ENCODE peak calls at places on chromosomes 3 and 15, in seven cellular contexts. K is fibroblast of lung, A is right atrium auricular region, X is Calu3, V is AG09309, R is H9, G is lower lobe of right lung. Q is an unnamed sample.

GRCh38 chr3:126179825-126180476 is 435 bp downstream of the ALDH1L1 start:
- DNase-seq in K (no peak), A (peak), X (peak), V (no peak), R (peak), G (no peak), Q (no peak)

GRCh38 chr15:68610825-68611224 is 32.0 kb downstream of the CORO2B start:
- DNase-seq in K (no peak), A (no peak), X (no peak), V (no peak), R (no peak), G (no peak), Q (no peak)

GRCh38 chr3:99012051-99012450 is 110.6 kb upstream of the DCBLD2 start:
- DNase-seq in K (peak), A (no peak), X (no peak), V (no peak), R (no peak), G (no peak), Q (peak)

GRCh38 chr3:9779721-9780450 is 10.1 kb upstream of the CAMK1 start:
- DNase-seq in K (no peak), A (no peak), X (no peak), V (no peak), R (no peak), G (peak), Q (peak)

GRCh38 chr3:127182848-127183714 is 9.8 kb upstream of the PRR23E start:
- DNase-seq in K (no peak), A (no peak), X (peak), V (no peak), R (peak), G (no peak), Q (no peak)

GRCh38 chr15:74221399-74222230 is 14.5 kb upstream of the CCDC33 start:
- DNase-seq in K (no peak), A (no peak), X (no peak), V (no peak), R (no peak), G (no peak), Q (no peak)

GRCh38 chr15:64883997-64884511 is 27.6 kb upstream of the ANKDD1A start:
- DNase-seq in K (peak), A (peak), X (peak), V (no peak), R (peak), G (peak), Q (peak)

GRCh38 chr15:45116482-45117326 is 2.6 kb downstream of the DUOXA2 start:
- DNase-seq in K (no peak), A (no peak), X (no peak), V (no peak), R (no peak), G (peak), Q (no peak)

GRCh38 chr3:52213901-52214300 is 11.5 kb downstream of the TLR9 start:
- DNase-seq in K (no peak), A (no peak), X (no peak), V (no peak), R (no peak), G (no peak), Q (no peak)

GRCh38 chr15:91407237-91407889 is 307.3 kb downstream of the SV2B start:
- DNase-seq in K (peak), A (no peak), X (peak), V (no peak), R (peak), G (no peak), Q (no peak)

GRCh38 chr3:105518806-105519418 is 152.2 kb downstream of the ALCAM start:
- DNase-seq in K (peak), A (no peak), X (peak), V (peak), R (no peak), G (no peak), Q (peak)

GRCh38 chr3:190718691-190719090 is 143.8 kb downstream of the GMNC start:
- DNase-seq in K (peak), A (no peak), X (no peak), V (peak), R (no peak), G (no peak), Q (no peak)

GRCh38 chr15:38991126-38991525 is 426.5 kb upstream of the RASGRP1 start:
- DNase-seq in K (peak), A (no peak), X (no peak), V (no peak), R (no peak), G (no peak), Q (no peak)

GRCh38 chr3:40137586-40138295 is 171.8 kb upstream of the EIF1B start:
- DNase-seq in K (peak), A (no peak), X (no peak), V (peak), R (no peak), G (no peak), Q (no peak)

GRCh38 chr15:67084561-67084960 is 19.2 kb downstream of the SMAD3 start:
- DNase-seq in K (no peak), A (no peak), X (no peak), V (no peak), R (no peak), G (no peak), Q (no peak)
- TF ChIP-seq CTCF in K (no peak), A (no peak), X (no peak), V (no peak), R (no peak), G (no peak), Q (no peak)

GRCh38 chr3:58417075-58417474 is 16.6 kb downstream of the PDHB start:
- DNase-seq in K (no peak), A (no peak), X (no peak), V (no peak), R (no peak), G (no peak), Q (no peak)

GRCh38 chr3:58422756-58423324 is 10.8 kb downstream of the PDHB start:
- DNase-seq in K (peak), A (no peak), X (peak), V (no peak), R (no peak), G (no peak), Q (no peak)

GRCh38 chr3:58418227-58418626 is 15.4 kb downstream of the PDHB start:
- DNase-seq in K (no peak), A (no peak), X (no peak), V (no peak), R (no peak), G (no peak), Q (no peak)

GRCh38 chr3:58421004-58421403 is 12.6 kb downstream of the PDHB start:
- DNase-seq in K (no peak), A (no peak), X (no peak), V (no peak), R (no peak), G (no peak), Q (no peak)

GRCh38 chr3:58419782-58420512 is 13.7 kb downstream of the PDHB start:
- DNase-seq in K (no peak), A (peak), X (no peak), V (no peak), R (no peak), G (no peak), Q (peak)
- TF ChIP-seq CTCF in K (no peak), A (no peak), X (no peak), V (peak), R (no peak), G (no peak), Q (no peak)

DNA sequence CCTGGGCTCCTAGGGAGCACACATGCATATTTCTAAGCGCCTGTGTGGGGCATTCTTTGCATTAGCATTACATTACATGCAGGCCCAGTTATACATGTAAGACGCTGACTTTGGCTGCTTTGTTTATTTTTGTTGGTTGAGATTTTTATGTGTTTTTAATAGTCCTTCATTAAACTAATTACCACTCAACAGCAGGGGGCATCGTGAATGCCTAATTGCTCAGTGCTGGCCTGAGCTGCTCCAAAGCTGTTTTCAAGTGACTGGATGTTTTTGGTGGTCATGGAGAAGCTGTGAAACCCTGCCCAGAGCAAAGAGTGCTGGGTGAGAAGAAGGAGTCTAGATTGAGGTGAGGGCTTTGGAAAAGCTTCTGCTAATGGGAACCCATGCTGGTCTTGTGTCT is 41.5 kb downstream of the GPD1L start:
- DNase-seq in K (no peak), A (no peak), X (no peak), V (no peak), R (no peak), G (no peak), Q (no peak)
- TF ChIP-seq CTCF in K (peak), A (no peak), X (no peak), V (no peak), R (no peak), G (no peak), Q (no peak)

GRCh38 chr3:83928391-83928790 is 1030.4 kb upstream of the CADM2 start:
- DNase-seq in K (no peak), A (no peak), X (no peak), V (no peak), R (no peak), G (no peak), Q (peak)
- TF ChIP-seq CTCF in K (no peak), A (no peak), X (no peak), V (no peak), R (peak), G (no peak), Q (no peak)

DNA sequence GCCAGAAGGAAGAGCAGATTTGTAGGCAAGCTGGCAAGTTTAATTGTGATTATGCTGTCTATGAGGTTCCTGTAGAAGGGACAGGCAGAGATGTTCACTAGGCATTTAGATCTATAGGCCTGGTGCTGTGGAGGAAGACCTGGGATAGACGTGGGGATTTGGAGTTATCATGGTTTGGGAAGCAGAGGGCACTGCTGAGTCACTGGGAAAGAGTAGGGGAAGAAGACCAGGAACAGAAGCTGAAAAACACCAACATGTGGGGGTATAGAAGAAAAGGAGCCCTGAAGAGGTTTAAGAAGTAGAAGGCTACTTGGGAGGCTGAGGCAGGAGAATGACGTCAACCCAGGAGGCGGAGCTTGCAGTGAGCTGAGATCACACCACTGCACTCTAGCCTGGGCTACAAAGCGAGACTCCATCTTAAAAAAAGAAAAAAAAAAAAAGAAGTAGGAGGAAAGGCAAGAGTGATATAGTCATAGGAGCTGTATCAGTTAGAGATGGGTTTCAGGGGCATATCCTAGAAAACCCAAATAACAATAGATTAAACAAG is 19.3 kb downstream of the GRK7 start:
- DNase-seq in K (no peak), A (peak), X (no peak), V (no peak), R (no peak), G (no peak), Q (no peak)
- TF ChIP-seq CTCF in K (peak), A (no peak), X (no peak), V (no peak), R (peak), G (no peak), Q (no peak)

GRCh38 chr3:36741285-36741684 is 23.1 kb downstream of the DCLK3 start:
- DNase-seq in K (no peak), A (no peak), X (no peak), V (no peak), R (no peak), G (no peak), Q (no peak)
- TF ChIP-seq CTCF in K (peak), A (peak), X (no peak), V (peak), R (peak), G (peak), Q (no peak)

DNA sequence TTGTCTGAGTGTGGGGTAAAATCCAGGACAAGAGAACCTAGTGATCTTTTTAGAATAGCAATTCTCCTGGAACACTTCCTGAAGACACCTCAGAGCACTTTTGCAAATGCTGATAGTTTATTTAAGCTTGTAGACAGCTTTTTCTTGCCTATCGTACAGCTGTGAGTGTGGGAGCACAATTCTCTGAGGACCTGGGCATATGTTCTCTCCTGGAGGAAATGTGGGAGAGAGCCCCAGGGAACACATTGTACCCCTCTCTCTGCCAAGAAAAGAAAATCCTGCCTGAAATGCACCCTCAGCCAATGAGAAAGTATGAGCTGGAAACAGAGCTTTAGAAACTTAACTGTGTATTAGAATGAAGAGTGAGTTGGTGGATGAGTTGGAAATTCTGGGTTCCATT is 308.3 kb upstream of the SEMA6D start:
- DNase-seq in K (no peak), A (no peak), X (no peak), V (no peak), R (no peak), G (no peak), Q (no peak)
- TF ChIP-seq CTCF in K (no peak), A (no peak), X (no peak), V (no peak), R (no peak), G (no peak), Q (no peak)

GRCh38 chr15:43218908-43219706 is 1.7 kb downstream of the EPB42 start:
- DNase-seq in K (peak), A (no peak), X (no peak), V (no peak), R (peak), G (no peak), Q (no peak)
- TF ChIP-seq CTCF in K (peak), A (no peak), X (no peak), V (peak), R (peak), G (no peak), Q (no peak)

GRCh38 chr3:38739931-38740330 is 76.1 kb downstream of the SCN10A start:
- DNase-seq in K (no peak), A (no peak), X (no peak), V (no peak), R (no peak), G (no peak), Q (no peak)

GRCh38 chr3:38738630-38739395 is 77.2 kb downstream of the SCN10A start:
- DNase-seq in K (peak), A (no peak), X (peak), V (no peak), R (peak), G (no peak), Q (peak)

GRCh38 chr3:38742551-38742950 is 73.5 kb downstream of the SCN10A start:
- DNase-seq in K (no peak), A (no peak), X (no peak), V (no peak), R (no peak), G (no peak), Q (no peak)

GRCh38 chr3:38739396-38739689 is 76.7 kb downstream of the SCN10A start:
- DNase-seq in K (no peak), A (no peak), X (no peak), V (no peak), R (no peak), G (no peak), Q (no peak)
- TF ChIP-seq CTCF in K (no peak), A (no peak), X (no peak), V (no peak), R (no peak), G (no peak), Q (no peak)

Q was measured in GM20000.